ENCODE peak calls at places on chromosomes 13 and 19, in four cellular contexts. Z is tibial nerve, E is IMR-90, T is lower leg skin. D is an unnamed sample.

GRCh38 chr13:106145997-106146864 is 389.2 kb downstream of the EFNB2 start:
- DNase-seq in Z (no peak), T (no peak), E (no peak), D (peak)

GRCh38 chr13:98802548-98802947 is 50.1 kb upstream of the SLC15A1 start:
- DNase-seq in Z (no peak), T (no peak), E (no peak), D (no peak)

GRCh38 chr13:70424428-70424827 is 316.2 kb upstream of the KLHL1 start:
- DNase-seq in T (no peak), Z (no peak), E (no peak), D (no peak)

GRCh38 chr19:19115954-19116353 is 22.3 kb downstream of the TMEM161A start:
- DNase-seq in Z (no peak), E (no peak), T (no peak), D (peak)

GRCh38 chr19:29711584-29712132 is 3.4 kb downstream of the C19orf12 start:
- DNase-seq in T (no peak), E (no peak), Z (no peak), D (no peak)

GRCh38 chr19:40416918-40417713 is 3.9 kb upstream of the PRX start:
- DNase-seq in T (peak), E (peak), Z (peak), D (peak)

GRCh38 chr13:79128158-79128557 is 277.9 kb downstream of the RBM26 start:
- DNase-seq in E (peak), Z (no peak), T (no peak), D (no peak)

GRCh38 chr13:71870036-71870435 is 3.0 kb upstream of the DACH1 start:
- DNase-seq in T (no peak), E (no peak), Z (no peak), D (no peak)

GRCh38 chr13:32214073-32214472 is 101.1 kb downstream of the ZAR1L start:
- DNase-seq in E (no peak), Z (no peak), T (no peak), D (no peak)

GRCh38 chr13:74132768-74133656 is 1.2 kb downstream of the KLF12 start:
- DNase-seq in E (peak), T (peak), Z (no peak), D (peak)

GRCh38 chr13:19927117-19927734 is 31.3 kb upstream of the ZMYM2 start:
- DNase-seq in E (peak), Z (no peak), T (no peak), D (no peak)

GRCh38 chr13:98828614-98829013 is 76.1 kb upstream of the SLC15A1 start:
- DNase-seq in E (no peak), T (no peak), Z (no peak), D (no peak)

GRCh38 chr19:17549088-17549740 is 6.2 kb upstream of the COLGALT1 start:
- DNase-seq in Z (no peak), T (no peak), E (no peak), D (no peak)

GRCh38 chr13:39306639-39307589 is 268.7 kb downstream of the NHLRC3 start:
- DNase-seq in E (no peak), Z (no peak), T (no peak), D (no peak)

GRCh38 chr19:19860756-19861390 is 4.8 kb upstream of the ZNF253 start:
- DNase-seq in T (no peak), E (no peak), Z (no peak), D (peak)

GRCh38 chr13:88042489-88042888 is 371.3 kb downstream of the SLITRK5 start:
- DNase-seq in Z (no peak), T (no peak), E (no peak), D (no peak)

GRCh38 chr13:40453666-40454030 is 212.8 kb downstream of the FOXO1 start:
- DNase-seq in E (no peak), T (no peak), Z (no peak), D (no peak)

GRCh38 chr13:50526771-50527567 is 316.5 kb downstream of the DLEU7 start:
- DNase-seq in E (no peak), Z (no peak), T (no peak), D (peak)

GRCh38 chr13:54486421-54487166 is 1458.0 kb downstream of the OLFM4 start:
- DNase-seq in T (no peak), E (no peak), Z (no peak), D (no peak)

GRCh38 chr19:36257512-36257876 is 42.6 kb downstream of the ZNF146 start:
- DNase-seq in Z (no peak), E (no peak), T (no peak), D (no peak)

GRCh38 chr13:36154567-36155231 is 23.5 kb upstream of the DCLK1 start:
- DNase-seq in E (no peak), Z (no peak), T (peak), D (peak)

GRCh38 chr13:81017525-81018152 is 676.7 kb upstream of the SPRY2 start:
- DNase-seq in Z (no peak), E (peak), T (no peak), D (no peak)

GRCh38 chr13:27541386-27541785 is 78.9 kb downstream of the LNX2 start:
- DNase-seq in Z (no peak), T (no peak), E (peak), D (no peak)

GRCh38 chr19:13053761-13054604 is 48.7 kb downstream of the LYL1 start:
- DNase-seq in E (peak), T (peak), Z (peak), D (peak)

GRCh38 chr13:101465877-101466276 is 13.4 kb downstream of the ITGBL1 start:
- DNase-seq in Z (no peak), T (no peak), E (peak), D (no peak)

GRCh38 chr13:45527699-45528462 is 63.1 kb downstream of the COG3 start:
- DNase-seq in Z (no peak), T (no peak), E (peak), D (no peak)

GRCh38 chr13:26623125-26623524 is 65.6 kb downstream of the WASF3 start:
- DNase-seq in Z (no peak), T (no peak), E (no peak), D (no peak)

GRCh38 chr19:56562766-56563165 is 4.5 kb upstream of the ZNF470 start:
- DNase-seq in E (no peak), T (no peak), Z (no peak), D (no peak)

GRCh38 chr19:56567274-56568120 is at the start of gene ZNF470:
- DNase-seq in E (peak), T (peak), Z (peak), D (peak)

DNA sequence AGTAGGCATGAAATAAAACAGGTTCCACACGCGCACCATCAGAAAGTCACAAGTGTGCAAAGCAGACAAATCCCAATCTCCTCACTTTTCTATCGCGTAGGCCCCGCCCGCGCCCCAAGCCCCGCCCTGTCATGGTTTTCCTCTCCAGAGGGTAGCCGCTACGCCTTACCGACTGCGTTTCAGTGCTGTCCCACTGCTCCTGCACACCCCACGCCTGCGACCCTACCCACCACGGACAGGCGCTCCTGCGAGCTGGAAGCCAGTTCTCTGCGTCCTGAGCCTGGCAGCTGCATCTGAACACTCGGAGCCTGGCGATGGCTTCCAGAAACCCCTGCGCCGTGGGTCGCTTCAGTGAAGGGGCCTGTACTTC is 379 bp upstream of the ZNF470 start:
- DNase-seq in Z (no peak), E (no peak), T (peak), D (peak)
- TF ChIP-seq CTCF in Z (no peak), E (no peak), T (no peak), D (no peak)

DNA sequence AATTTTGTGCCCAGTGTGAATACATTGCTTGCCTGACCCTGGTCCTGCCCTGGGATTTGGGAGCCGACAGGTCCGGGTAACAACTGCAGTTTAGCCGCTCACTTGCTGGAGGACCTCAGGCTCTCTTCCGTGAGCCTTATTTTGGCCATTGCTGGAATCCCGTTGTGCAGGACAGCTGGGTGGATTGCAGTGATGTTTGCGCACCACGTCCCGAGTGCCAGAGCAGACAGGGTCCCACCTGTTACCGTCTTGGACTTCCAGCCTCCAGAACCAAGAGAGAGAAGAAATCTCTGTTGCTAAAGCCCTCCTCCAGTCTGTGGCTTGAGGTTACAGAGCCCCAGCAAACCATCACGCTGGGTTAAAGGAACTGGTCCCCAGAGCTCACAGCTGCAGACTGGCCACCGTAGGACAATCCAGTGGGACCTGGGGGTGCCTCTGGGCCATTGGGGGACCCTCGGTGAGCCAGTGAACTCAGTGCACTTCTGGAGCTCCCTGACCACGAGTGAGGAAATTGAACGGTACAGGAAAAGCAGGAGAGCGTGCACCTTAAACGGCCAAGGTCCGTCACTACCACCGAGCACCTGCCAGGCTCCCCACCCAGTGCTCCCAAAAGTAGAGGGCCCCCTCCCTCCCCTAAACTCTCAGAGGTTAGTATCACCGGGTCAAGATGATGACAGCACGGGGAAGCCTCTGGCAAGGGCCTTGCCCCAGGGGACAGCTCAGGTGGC is 92.9 kb downstream of the GNG7 start:
- DNase-seq in E (no peak), T (peak), Z (no peak), D (peak)
- TF ChIP-seq POLR2A in E (no peak), T (no peak), Z (no peak), D (no peak)

GRCh38 chr13:33265133-33265532 is 20.4 kb downstream of the STARD13 start:
- DNase-seq in Z (no peak), E (no peak), T (no peak), D (no peak)

GRCh38 chr13:33263484-33263883 is 22.1 kb downstream of the STARD13 start:
- DNase-seq in T (no peak), E (no peak), Z (no peak), D (no peak)

GRCh38 chr13:33265607-33266006 is 19.9 kb downstream of the STARD13 start:
- DNase-seq in Z (no peak), E (no peak), T (no peak), D (no peak)

GRCh38 chr13:33263976-33264619 is 21.5 kb downstream of the STARD13 start:
- DNase-seq in Z (no peak), T (no peak), E (no peak), D (no peak)

DNA sequence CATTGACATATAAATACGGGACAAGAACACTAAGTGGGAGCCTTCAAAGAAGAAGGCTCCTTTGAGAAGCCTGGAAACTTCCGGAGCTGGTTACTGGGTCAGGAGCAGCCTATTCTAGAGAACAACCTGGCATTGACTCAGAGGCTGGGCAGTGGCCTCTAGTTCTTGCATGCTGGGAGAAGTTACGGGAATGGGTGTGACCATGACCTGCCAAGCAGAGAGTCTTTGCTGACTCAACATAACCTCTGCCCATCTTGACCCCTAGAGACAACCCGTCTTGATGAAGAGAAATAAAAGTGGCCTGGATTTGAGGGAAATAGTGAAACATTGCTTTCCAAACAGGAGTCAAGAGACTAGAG is 21.0 kb downstream of the STARD13 start:
- DNase-seq in T (no peak), E (no peak), Z (no peak), D (no peak)
- H3K4me3 ChIP-seq in T (no peak), E (no peak), Z (no peak), D (no peak)

GRCh38 chr13:24617394-24618218 is 62.6 kb upstream of the ATP12A start:
- DNase-seq in T (peak), Z (no peak), E (no peak), D (no peak)

GRCh38 chr13:24616514-24616913 is 63.7 kb upstream of the ATP12A start:
- DNase-seq in T (peak), Z (no peak), E (no peak), D (no peak)

GRCh38 chr13:24618219-24618955 is 61.8 kb upstream of the ATP12A start:
- DNase-seq in E (no peak), Z (no peak), T (no peak), D (peak)

GRCh38 chr13:24622481-24622880 is 57.7 kb upstream of the ATP12A start:
- DNase-seq in E (no peak), T (no peak), Z (no peak), D (no peak)

DNA sequence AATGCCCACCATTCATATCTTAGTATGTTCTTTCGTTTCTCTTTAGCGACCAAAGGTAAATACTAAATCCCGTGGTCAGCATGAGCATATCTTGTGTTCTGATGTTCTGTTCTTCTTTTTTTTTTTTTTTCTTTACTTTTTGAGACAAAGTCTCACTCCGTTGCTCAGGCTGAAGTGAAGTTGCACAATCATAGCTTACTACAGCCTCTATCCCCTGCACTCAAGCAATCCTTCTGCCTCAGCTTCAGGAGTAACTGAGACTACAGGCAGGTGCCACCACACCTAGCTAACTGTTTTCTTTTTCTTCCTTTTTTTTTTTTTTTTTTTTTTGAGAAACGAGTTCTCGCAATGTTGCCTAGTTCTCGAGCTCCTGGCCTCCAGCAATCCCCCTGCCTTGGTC is 60.9 kb upstream of the ATP12A start:
- DNase-seq in Z (no peak), E (no peak), T (no peak), D (no peak)
- TF ChIP-seq CTCF in Z (no peak), E (no peak), T (no peak), D (no peak)

GRCh38 chr19:20923077-20923871 is at the start of gene ZNF85:
- DNase-seq in Z (peak), E (peak), T (peak), D (peak)
- TF ChIP-seq POLR2A in Z (no peak), E (peak), T (no peak), D (no peak)

DNA sequence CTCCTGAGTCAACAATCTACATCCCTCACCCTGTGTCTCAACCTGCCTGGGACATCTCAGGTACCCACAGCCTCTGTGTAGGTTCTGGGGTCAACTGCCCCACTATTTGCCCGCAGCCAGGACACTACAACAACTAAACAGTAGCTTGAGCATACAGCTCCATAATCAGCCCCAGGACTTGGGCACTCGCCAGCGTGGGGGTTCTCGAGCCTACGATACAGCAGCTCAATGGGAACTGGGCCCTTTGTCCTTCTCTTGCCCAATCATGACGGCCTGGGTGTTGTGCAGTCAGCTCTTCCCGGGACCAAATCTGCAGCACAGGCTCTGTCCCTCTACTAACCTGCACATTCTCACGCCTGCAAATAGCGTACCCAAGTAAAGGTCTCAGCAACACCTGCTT is 1.3 kb downstream of the ZNF180 start:
- DNase-seq in T (no peak), E (no peak), Z (no peak), D (no peak)
- H3K4me3 ChIP-seq in T (no peak), E (no peak), Z (no peak), D (no peak)

DNA sequence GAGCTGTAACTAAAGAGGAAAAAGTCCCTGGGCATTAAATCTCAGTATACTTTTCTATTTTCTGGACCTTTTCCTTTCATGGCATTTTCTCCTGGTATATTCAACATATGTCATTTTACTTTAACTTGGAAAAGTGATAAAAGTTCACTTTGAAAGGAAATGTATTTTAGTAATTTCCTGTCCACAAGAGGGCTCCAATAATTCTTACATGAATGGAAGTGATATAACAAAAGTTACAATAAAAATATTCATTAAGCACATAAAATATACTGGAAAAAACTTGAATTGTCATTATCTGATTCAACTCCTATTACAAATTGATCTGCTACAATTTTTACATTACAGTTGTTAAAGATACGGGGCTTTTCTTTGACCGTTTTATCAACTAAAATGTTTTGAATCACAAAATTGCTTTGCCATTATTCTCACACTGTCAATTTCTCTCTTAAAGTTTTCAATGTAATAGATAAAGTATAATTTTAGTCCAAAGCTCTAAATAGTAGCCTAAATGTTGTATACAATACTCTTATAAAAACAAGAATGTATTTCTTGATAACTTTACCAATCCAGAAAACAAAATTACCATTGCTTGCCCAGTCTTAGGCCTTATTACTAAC is 4.9 kb downstream of the UBL3 start:
- DNase-seq in E (peak), Z (no peak), T (no peak), D (no peak)
- TF ChIP-seq CTCF in E (peak), Z (peak), T (no peak), D (peak)

D was measured in Peyer's patch.